ENCODE peak calls at places on chromosome 9, in nine cellular contexts. L is foreskin fibroblast; B is stimulated activated CD8-positive, alpha-beta memory T cell treated with anti-CD3 and anti-CD28 coated beads, Interleukin-12 subunit alpha, Interleukin-12 subunit beta, amount 100 ng/mL, for 1 hour; E is psoas muscle; C is Calu3; H is NCI-H1694; P is NB4; Z is GM10248; A is lower leg skin. X is an unnamed sample.

GRCh38 chr9:114894801-114895433 is 35.5 kb downstream of the TNFSF8 start:
- DNase-seq in P (peak), L (peak), Z (no peak), A (no peak), H (no peak), E (no peak), B (no peak), C (peak), X (no peak)

GRCh38 chr9:135583686-135584011 is 22.1 kb downstream of the PAEP start:
- DNase-seq in C (no peak), L (no peak), P (no peak), B (no peak), E (no peak), H (no peak), A (no peak), Z (no peak), X (no peak)

GRCh38 chr9:33340186-33340585 is 49.9 kb downstream of the NFX1 start:
- DNase-seq in P (no peak), C (no peak), Z (no peak), H (no peak), E (no peak), L (no peak), A (no peak), B (no peak), X (no peak)

GRCh38 chr9:102087141-102087540 is 348.7 kb upstream of the GRIN3A start:
- DNase-seq in C (no peak), L (no peak), E (no peak), P (no peak), H (no peak), Z (no peak), A (no peak), B (no peak), X (no peak)

GRCh38 chr9:116792271-116792670 is 105.2 kb downstream of the TRIM32 start:
- DNase-seq in A (no peak), Z (no peak), P (no peak), H (no peak), C (no peak), E (no peak), B (no peak), L (no peak), X (no peak)

GRCh38 chr9:94178927-94179326 is 80.2 kb upstream of the ZNF169 start:
- DNase-seq in A (no peak), Z (peak), B (no peak), L (no peak), P (no peak), E (no peak), H (no peak), C (no peak), X (no peak)

GRCh38 chr9:114015607-114016006 is 62.5 kb downstream of the AMBP start:
- DNase-seq in A (no peak), L (no peak), C (no peak), B (no peak), H (no peak), Z (no peak), E (no peak), P (no peak), X (no peak)

GRCh38 chr9:79984429-79985067 is 412.8 kb downstream of the TLE4 start:
- DNase-seq in C (peak), A (peak), Z (no peak), H (peak), E (no peak), B (no peak), P (no peak), L (no peak), X (no peak)

GRCh38 chr9:96113045-96113444 is 188.9 kb downstream of the HSD17B3 start:
- DNase-seq in E (no peak), B (no peak), L (no peak), P (no peak), H (no peak), A (no peak), C (no peak), Z (no peak), X (no peak)

GRCh38 chr9:92726348-92726747 is 38.3 kb downstream of the BICD2 start:
- DNase-seq in E (no peak), A (no peak), H (no peak), P (no peak), L (no peak), B (no peak), C (no peak), Z (no peak), X (no peak)

GRCh38 chr9:108671156-108671555 is 184.6 kb downstream of the ACTL7B start:
- DNase-seq in L (peak), C (no peak), A (no peak), B (no peak), P (peak), E (no peak), H (no peak), Z (no peak), X (no peak)

GRCh38 chr9:83451308-83451707 is 86.9 kb downstream of the FRMD3 start:
- DNase-seq in B (no peak), P (no peak), H (no peak), Z (no peak), L (peak), A (no peak), E (no peak), C (peak), X (no peak)

GRCh38 chr9:120416816-120417427 is 163.0 kb downstream of the CDK5RAP2 start:
- DNase-seq in E (no peak), C (no peak), L (no peak), P (no peak), A (no peak), B (no peak), H (no peak), Z (no peak), X (no peak)

GRCh38 chr9:35813434-35814105 is 1.3 kb downstream of the HINT2 start:
- DNase-seq in H (no peak), A (no peak), P (peak), B (no peak), Z (no peak), C (peak), L (peak), E (no peak), X (no peak)

GRCh38 chr9:99905833-99906402 is 536 bp upstream of the STX17 start:
- DNase-seq in E (no peak), Z (no peak), A (no peak), H (no peak), P (no peak), C (peak), L (peak), B (no peak), X (no peak)